ENCODE peak calls at places on chromosomes 11 and 22, in four cellular contexts. X is prostate gland, H is AG10803, A is right lobe of liver. Z is an unnamed sample.

GRCh38 chr11:117610901-117611300 is 186.1 kb downstream of the DSCAML1 start:
- DNase-seq in A (no peak), H (no peak), X (no peak), Z (no peak)

GRCh38 chr11:74141274-74141695 is 29.5 kb downstream of the C2CD3 start:
- DNase-seq in H (peak), X (peak), A (no peak), Z (no peak)

GRCh38 chr11:69645801-69646492 is 5.0 kb downstream of the CCND1 start:
- DNase-seq in A (peak), X (no peak), H (no peak), Z (no peak)

GRCh38 chr11:125379565-125380343 is 116.3 kb downstream of the FEZ1 start:
- DNase-seq in H (no peak), X (no peak), A (no peak), Z (no peak)

GRCh38 chr11:123286255-123286654 is 91.2 kb upstream of the CLMP start:
- DNase-seq in X (no peak), A (no peak), H (no peak), Z (no peak)

GRCh38 chr11:62148271-62148980 is 24.6 kb downstream of the INCENP start:
- DNase-seq in H (no peak), A (no peak), X (no peak), Z (no peak)

GRCh38 chr22:45201678-45202332 is 38.1 kb downstream of the NUP50 start:
- DNase-seq in H (peak), A (no peak), X (no peak), Z (no peak)

GRCh38 chr11:8339592-8340022 is 75.9 kb upstream of the LMO1 start:
- DNase-seq in A (no peak), X (no peak), H (no peak), Z (no peak)

GRCh38 chr22:45503816-45504702 is 1.4 kb downstream of the FBLN1 start:
- DNase-seq in A (no peak), H (peak), X (no peak), Z (peak)

GRCh38 chr11:31643831-31644230 is 134.3 kb downstream of the ELP4 start:
- DNase-seq in X (no peak), H (peak), A (no peak), Z (no peak)

GRCh38 chr11:26765323-26765722 is 43.5 kb upstream of the SLC5A12 start:
- DNase-seq in X (no peak), H (no peak), A (no peak), Z (no peak)

GRCh38 chr11:5818245-5818865 is 9.6 kb downstream of the OR52N2 start:
- DNase-seq in H (no peak), X (no peak), A (no peak), Z (peak)

GRCh38 chr11:78319453-78319955 is 98.1 kb downstream of the GAB2 start:
- DNase-seq in A (no peak), H (peak), X (no peak), Z (no peak)

GRCh38 chr22:33923660-33924246 is 3.5 kb upstream of the LARGE1 start:
- DNase-seq in A (peak), H (peak), X (peak), Z (peak)

GRCh38 chr22:50326959-50327710 is at the start of gene DENND6B:
- DNase-seq in X (peak), A (peak), H (peak), Z (peak)

GRCh38 chr11:126523441-126523840 is 168.0 kb downstream of the ST3GAL4 start:
- DNase-seq in A (no peak), H (no peak), X (no peak), Z (no peak)

GRCh38 chr11:1309498-1310314 is at the start of gene TOLLIP:
- DNase-seq in X (peak), A (peak), H (peak), Z (peak)
- TF ChIP-seq CTCF in X (no peak), A (peak), H (peak), Z (peak)

DNA sequence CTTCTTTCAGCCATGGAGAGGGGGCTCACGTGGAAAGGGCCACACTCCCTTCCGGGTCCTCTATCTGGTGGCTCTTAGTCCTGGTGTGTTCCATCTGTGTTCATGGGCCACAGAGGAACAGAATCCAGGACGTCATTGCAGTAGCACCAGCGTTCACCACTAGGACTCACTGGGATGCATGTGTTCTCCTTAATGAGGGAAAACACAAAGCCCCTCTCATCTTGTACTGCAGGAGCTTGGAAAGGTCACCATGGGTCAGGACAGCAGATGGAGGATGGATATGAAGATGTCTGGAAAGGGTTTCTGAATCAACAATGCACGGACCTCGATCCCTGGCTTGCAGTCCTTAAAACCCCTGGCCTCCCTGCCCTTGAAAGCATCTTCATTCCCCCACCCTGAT is 113.8 kb upstream of the THY1 start:
- DNase-seq in A (no peak), H (no peak), X (no peak), Z (no peak)
- TF ChIP-seq CTCF in A (no peak), H (no peak), X (no peak), Z (no peak)

DNA sequence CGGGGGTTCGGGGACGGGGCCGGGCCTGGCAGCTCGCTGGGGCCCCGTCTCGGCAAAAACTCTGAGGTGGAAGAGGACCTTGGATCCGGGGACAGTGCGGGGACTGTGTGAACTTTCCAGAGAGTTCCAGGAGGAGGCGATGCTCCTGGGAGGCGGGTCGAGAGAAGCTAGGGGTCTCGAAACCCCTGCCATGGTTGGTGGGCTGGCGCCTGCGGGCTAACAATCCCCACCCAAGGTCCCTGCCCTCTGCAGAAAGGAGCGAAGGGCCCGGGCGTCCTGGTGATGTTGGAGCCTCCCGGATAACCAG is 4.7 kb upstream of the GRK2 start:
- DNase-seq in X (no peak), H (no peak), A (peak), Z (no peak)
- TF ChIP-seq CTCF in X (no peak), H (peak), A (no peak), Z (no peak)

DNA sequence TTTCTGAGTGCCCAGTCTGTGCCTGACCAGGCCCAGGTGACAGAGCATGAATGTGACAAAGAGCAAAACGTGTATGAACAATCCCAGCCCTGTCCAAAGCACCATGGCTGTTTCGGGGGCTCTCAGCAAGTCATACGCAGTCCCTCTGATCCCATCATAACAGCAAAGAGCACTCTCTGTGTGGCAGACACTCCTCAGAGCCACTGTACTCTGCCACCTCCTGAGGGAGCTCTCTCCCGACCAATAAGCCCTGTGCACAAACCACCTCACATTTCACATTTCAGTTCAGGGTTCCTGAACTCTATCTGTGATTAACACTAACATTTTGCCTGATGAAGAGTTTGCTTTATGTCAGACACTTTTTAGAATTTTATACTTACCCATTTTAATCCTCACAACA is 6.6 kb downstream of the DGCR2 start:
- DNase-seq in X (no peak), A (no peak), H (no peak), Z (no peak)
- TF ChIP-seq CTCF in X (no peak), A (no peak), H (no peak), Z (peak)

GRCh38 chr22:48701296-48702030 is 1126.2 kb downstream of the BRD1 start:
- DNase-seq in X (no peak), A (no peak), H (no peak), Z (no peak)

GRCh38 chr22:48704335-48704734 is 1123.3 kb downstream of the BRD1 start:
- DNase-seq in X (no peak), H (no peak), A (no peak), Z (no peak)

GRCh38 chr22:48703265-48703941 is 1124.3 kb downstream of the BRD1 start:
- DNase-seq in H (no peak), A (peak), X (no peak), Z (no peak)

GRCh38 chr22:48700566-48701295 is 1126.9 kb downstream of the BRD1 start:
- DNase-seq in H (no peak), X (no peak), A (no peak), Z (no peak)

GRCh38 chr22:48702573-48703264 is 1125.0 kb downstream of the BRD1 start:
- DNase-seq in X (no peak), A (peak), H (no peak), Z (no peak)
- TF ChIP-seq CTCF in X (no peak), A (no peak), H (no peak), Z (no peak)

DNA sequence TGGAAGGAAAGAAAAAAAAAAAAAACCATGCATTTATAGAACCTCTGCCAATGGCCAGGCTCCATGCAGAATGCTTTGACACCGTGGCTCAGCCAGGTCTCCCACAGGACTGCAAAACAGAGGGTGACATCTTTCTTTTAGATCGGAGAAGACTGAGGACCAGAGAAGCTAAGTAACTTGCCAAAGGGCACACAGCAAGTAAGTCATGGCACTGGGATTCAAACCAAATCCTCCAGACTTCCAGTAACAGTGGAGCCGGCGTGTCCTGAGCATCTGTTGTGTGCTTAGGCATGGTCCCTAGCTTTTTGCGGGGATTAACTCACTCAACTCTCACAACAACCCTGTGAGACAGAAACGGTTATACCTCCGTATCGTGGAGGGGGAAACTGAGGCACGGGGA is 20.7 kb downstream of the MGAT3 start:
- DNase-seq in A (no peak), X (no peak), H (no peak), Z (no peak)
- TF ChIP-seq CTCF in A (no peak), X (no peak), H (no peak), Z (no peak)

GRCh38 chr22:41498322-41498721 is 29.4 kb downstream of the ACO2 start:
- DNase-seq in A (no peak), H (peak), X (no peak), Z (no peak)

GRCh38 chr22:41499624-41500280 is 30.8 kb downstream of the ACO2 start:
- DNase-seq in A (no peak), H (no peak), X (no peak), Z (no peak)

GRCh38 chr22:41500303-41500702 is 31.4 kb downstream of the ACO2 start:
- DNase-seq in H (no peak), A (no peak), X (no peak), Z (no peak)

GRCh38 chr22:41504397-41504796 is 35.5 kb downstream of the ACO2 start:
- DNase-seq in H (peak), X (no peak), A (no peak), Z (no peak)

DNA sequence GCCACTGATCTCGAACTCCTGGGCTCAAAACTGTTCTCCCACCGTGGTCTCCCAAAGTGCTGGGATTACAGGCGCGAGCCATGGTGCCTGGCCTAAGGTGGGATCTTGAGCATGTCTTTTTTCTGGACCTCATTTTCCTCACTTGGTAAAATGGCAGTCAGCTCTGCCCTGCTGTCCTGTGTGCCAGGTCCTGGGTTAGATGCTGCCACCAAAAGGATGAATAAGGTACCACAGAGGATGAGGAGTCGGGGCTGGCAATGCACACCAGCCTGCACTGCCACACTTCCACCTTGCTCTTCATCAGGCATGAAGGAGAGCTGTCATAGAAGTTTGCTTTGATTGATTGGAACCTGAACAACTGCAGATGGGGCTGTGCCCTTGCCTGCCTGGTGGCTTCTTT is 32.3 kb downstream of the ACO2 start:
- DNase-seq in A (no peak), H (no peak), X (no peak), Z (peak)
- TF ChIP-seq CTCF in A (peak), H (peak), X (no peak), Z (peak)

GRCh38 chr11:80155412-80156017 is 714.7 kb upstream of the TENM4 start:
- DNase-seq in H (peak), X (no peak), A (no peak), Z (peak)
- TF ChIP-seq CTCF in H (peak), X (no peak), A (peak), Z (peak)

GRCh38 chr11:113163291-113164030 is 150.9 kb upstream of the TTC12 start:
- DNase-seq in X (no peak), H (peak), A (no peak), Z (no peak)
- TF ChIP-seq CTCF in X (no peak), H (peak), A (no peak), Z (no peak)

GRCh38 chr11:64165482-64165841 is 451 bp downstream of the MACROD1 start:
- DNase-seq in X (no peak), A (no peak), H (no peak), Z (peak)
- TF ChIP-seq CTCF in X (no peak), A (no peak), H (no peak), Z (peak)